ENCODE peak calls at places on chromosomes 4 and X, in four cellular contexts. Z is tibial artery; P is stimulated activated CD8-positive, alpha-beta memory T cell treated with anti-CD3 and anti-CD28 coated beads, Interleukin-7, amount 100 ng/mL, for 48 hours; R is left cardiac atrium. V is an unnamed sample.

GRCh38 chr4:89109841-89110540 is 1.3 kb upstream of the TIGD2 start:
- DNase-seq in Z (no peak), P (no peak), R (no peak), V (peak)

GRCh38 chr4:114277690-114278089 is 298.2 kb upstream of the ARSJ start:
- DNase-seq in Z (no peak), P (no peak), R (no peak), V (no peak)

GRCh38 chr4:46945062-46945461 is 36.0 kb upstream of the COX7B2 start:
- DNase-seq in Z (no peak), P (no peak), R (no peak), V (no peak)

GRCh38 chrX:19893722-19894121 is 6.3 kb upstream of the SH3KBP1 start:
- DNase-seq in Z (no peak), P (no peak), R (no peak), V (peak)

GRCh38 chr4:655735-656151 is 18.3 kb downstream of the ATP5ME start:
- DNase-seq in Z (no peak), P (no peak), R (no peak), V (no peak)

GRCh38 chrX:37993857-37994619 is 12.3 kb upstream of the SYTL5 start:
- DNase-seq in Z (no peak), P (no peak), R (no peak), V (peak)

GRCh38 chr4:166078956-166079355 is 205.9 kb downstream of the TLL1 start:
- DNase-seq in Z (no peak), P (no peak), R (no peak), V (no peak)

GRCh38 chr4:97215426-97215825 is 927.9 kb downstream of the STPG2 start:
- DNase-seq in Z (no peak), P (no peak), R (no peak), V (no peak)

GRCh38 chr4:3374011-3374645 is 67.6 kb upstream of the HGFAC start:
- DNase-seq in Z (no peak), P (no peak), R (no peak), V (no peak)